ENCODE peak calls at places on chromosomes 1 and 21, in six cellular contexts. Z is breast epithelium, I is neural progenitor cell, A is MM.1S, G is tibial artery, H is tibial nerve. R is an unnamed sample. For H3K27me3, the result is how much of the 10 kb centered on the place peaks cover.

GRCh38 chr1:68322837-68323687 is 90.7 kb upstream of the WLS start:
- DNase-seq in Z (no peak), I (no peak), A (no peak), G (peak), H (peak), R (no peak)

GRCh38 chr1:70319750-70320149 is 34.8 kb downstream of the ANKRD13C start:
- DNase-seq in Z (no peak), I (no peak), A (no peak), G (no peak), H (no peak), R (no peak)

GRCh38 chr1:12614402-12615165 is 3.4 kb downstream of the DHRS3 start:
- DNase-seq in Z (no peak), I (no peak), A (no peak), G (no peak), H (no peak), R (no peak)

GRCh38 chr1:7613106-7613850 is 157.8 kb upstream of the VAMP3 start:
- DNase-seq in Z (no peak), I (no peak), A (no peak), G (peak), H (no peak), R (no peak)

GRCh38 chr1:6984996-6985395 is 199.7 kb downstream of the CAMTA1 start:
- DNase-seq in Z (peak), I (no peak), A (no peak), G (no peak), H (no peak), R (no peak)

GRCh38 chr1:112715264-112716053 is at the start of gene PPM1J:
- DNase-seq in Z (peak), I (peak), A (peak), G (peak), H (peak), R (peak)

GRCh38 chr1:91582431-91582921 is 81.8 kb downstream of the CDC7 start:
- DNase-seq in Z (no peak), I (no peak), A (no peak), G (no peak), H (no peak), R (no peak)

GRCh38 chr1:8951246-8951645 is 5.6 kb downstream of the CA6 start:
- DNase-seq in Z (no peak), I (peak), A (no peak), G (no peak), H (no peak), R (no peak)

GRCh38 chr1:178324003-178324402 is 172.8 kb downstream of the CLEC20A start:
- DNase-seq in Z (no peak), I (no peak), A (no peak), G (no peak), H (no peak), R (no peak)

GRCh38 chr1:162972768-162973167 is 96.4 kb upstream of the RGS4 start:
- DNase-seq in Z (no peak), I (no peak), A (no peak), G (no peak), H (no peak), R (no peak)

GRCh38 chr21:15896501-15896900 is 166.7 kb downstream of the USP25 start:
- DNase-seq in Z (no peak), I (no peak), A (no peak), G (no peak), H (no peak), R (no peak)

GRCh38 chr1:44787506-44787905 is 464 bp downstream of the BEST4 start:
- DNase-seq in Z (no peak), I (no peak), A (no peak), G (no peak), H (no peak), R (no peak)

GRCh38 chr1:64955093-64956066 is 11.0 kb downstream of the JAK1 start:
- DNase-seq in Z (no peak), I (no peak), A (no peak), G (no peak), H (no peak), R (no peak)

GRCh38 chr1:19038732-19039131 is 82.3 kb upstream of the IFFO2 start:
- DNase-seq in Z (no peak), I (no peak), A (no peak), G (no peak), H (no peak), R (no peak)

GRCh38 chr1:1024421-1025415 is 4.8 kb downstream of the AGRN start:
- DNase-seq in Z (peak), I (peak), A (no peak), G (no peak), H (no peak), R (no peak)

GRCh38 chr1:221227872-221228337 is 348.7 kb downstream of the HLX start:
- DNase-seq in Z (no peak), I (no peak), A (no peak), G (no peak), H (no peak), R (no peak)

GRCh38 chr1:169698976-169699375 is 12.4 kb downstream of the SELL start:
- DNase-seq in Z (no peak), I (no peak), A (no peak), G (no peak), H (no peak), R (peak)

GRCh38 chr21:31667141-31667540 is 7.6 kb downstream of the SOD1 start:
- DNase-seq in Z (no peak), I (no peak), A (no peak), G (no peak), H (no peak), R (no peak)

GRCh38 chr21:31663584-31664249 is 4.2 kb downstream of the SOD1 start:
- DNase-seq in Z (no peak), I (no peak), A (no peak), G (no peak), H (no peak), R (no peak)

GRCh38 chr21:31666445-31667010 is 7.0 kb downstream of the SOD1 start:
- DNase-seq in Z (no peak), I (no peak), A (no peak), G (no peak), H (no peak), R (no peak)

GRCh38 chr21:31667639-31668038 is 8.1 kb downstream of the SOD1 start:
- DNase-seq in Z (no peak), I (no peak), A (no peak), G (no peak), H (no peak), R (no peak)

DNA sequence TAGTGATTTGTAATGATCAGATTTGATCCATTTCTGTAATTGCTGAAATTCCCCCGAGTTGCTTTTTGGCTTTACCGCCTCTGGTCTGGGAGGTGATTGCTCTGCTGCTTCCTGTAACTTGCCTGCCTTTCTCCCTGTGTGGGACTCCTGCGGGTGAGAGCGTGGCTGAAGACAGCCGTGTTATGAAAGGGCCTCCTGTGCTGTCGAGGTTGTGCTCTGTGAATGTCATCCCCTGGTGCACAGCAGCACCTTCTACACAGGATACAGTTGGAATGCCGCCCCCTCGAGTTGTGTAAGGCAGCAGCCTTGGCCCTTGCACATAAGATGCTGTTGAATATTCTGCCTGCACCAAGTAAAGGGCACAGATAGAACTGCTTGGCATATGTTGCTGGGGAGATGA is 5.9 kb downstream of the SOD1 start:
- DNase-seq in Z (no peak), I (no peak), A (no peak), G (no peak), H (no peak), R (no peak)
- TF ChIP-seq CTCF in Z (no peak), I (no peak), A (no peak), G (no peak), H (no peak), R (no peak)

GRCh38 chr1:222709700-222710153 is 2.6 kb downstream of the AIDA start:
- DNase-seq in Z (no peak), I (no peak), A (no peak), G (no peak), H (no peak), R (no peak)
- H3K4me3 ChIP-seq in Z (no peak), I (no peak), A (no peak), G (no peak), H (no peak), R (no peak)

DNA sequence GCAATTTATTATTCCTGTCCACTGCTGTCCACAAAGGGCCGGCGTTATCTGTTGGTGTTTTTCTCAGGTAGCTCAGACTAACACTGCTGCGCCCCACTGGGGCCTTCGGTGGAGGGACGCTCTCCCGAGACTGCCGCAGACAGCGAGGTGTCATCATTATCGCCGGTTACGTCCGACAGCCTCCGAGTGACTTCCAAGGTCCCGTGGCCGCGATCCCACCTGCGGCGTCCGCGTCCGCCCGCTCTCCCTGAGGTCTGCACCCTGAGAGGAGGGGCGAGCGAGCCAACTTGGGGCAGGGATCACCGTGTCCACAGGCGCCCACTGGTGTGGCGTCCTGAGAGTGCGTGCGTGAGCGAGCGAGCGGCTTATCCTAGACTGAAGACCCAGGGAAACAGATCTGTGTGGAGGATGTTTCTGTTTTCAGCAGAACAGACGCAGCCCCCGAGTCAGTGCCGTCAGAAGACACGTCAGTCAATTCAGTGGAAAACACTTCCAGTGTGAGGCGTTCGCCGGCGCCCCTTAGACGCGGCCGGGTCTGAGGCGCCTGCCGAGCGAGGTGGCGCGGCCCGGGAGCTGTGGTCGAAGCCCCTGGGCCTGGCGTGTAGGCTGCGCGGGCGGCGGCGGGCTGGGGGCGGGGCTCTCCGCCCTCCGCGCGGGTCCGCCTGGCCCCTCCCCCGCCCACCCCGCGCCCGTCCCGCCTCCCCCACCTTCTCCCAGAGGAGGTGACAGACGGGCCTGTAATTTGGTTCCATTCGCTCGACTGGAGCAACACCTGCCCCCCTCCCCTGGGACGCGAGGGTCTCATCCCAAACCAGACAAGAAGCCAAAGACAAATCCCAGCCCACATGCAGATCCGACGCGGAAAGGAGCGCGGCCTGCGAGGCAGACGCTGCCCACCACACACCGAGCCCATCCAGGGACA is 12.6 kb downstream of the NHLH2 start:
- DNase-seq in Z (no peak), I (peak), A (no peak), G (no peak), H (no peak), R (no peak)
- H3K27me3 ChIP-seq in Z (under half), I (under half), A (under half), G (under half), H (under half), R (under half)

DNA sequence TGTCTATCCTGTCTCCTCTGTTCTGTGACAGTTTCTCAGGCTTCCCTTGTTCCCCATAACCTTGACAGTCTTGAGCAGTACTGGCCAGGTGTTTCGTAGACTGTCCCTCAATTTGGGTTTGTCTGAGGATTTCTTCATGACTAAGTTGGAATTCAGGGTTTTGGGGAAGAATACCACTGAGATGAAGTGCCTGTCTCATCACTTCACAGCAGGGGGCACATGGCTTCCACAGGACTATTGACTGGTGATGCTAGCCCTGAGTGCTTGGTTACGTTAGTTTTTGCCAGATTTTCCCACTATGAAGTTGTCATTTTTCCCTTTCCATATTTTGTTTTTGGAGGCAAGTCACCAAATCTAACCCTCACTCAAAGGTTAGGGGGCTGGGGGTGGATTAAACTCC is 45.7 kb downstream of the CDCP2 start:
- DNase-seq in Z (no peak), I (peak), A (no peak), G (no peak), H (no peak), R (no peak)
- TF ChIP-seq CTCF in Z (no peak), I (no peak), A (no peak), G (no peak), H (no peak), R (no peak)

DNA sequence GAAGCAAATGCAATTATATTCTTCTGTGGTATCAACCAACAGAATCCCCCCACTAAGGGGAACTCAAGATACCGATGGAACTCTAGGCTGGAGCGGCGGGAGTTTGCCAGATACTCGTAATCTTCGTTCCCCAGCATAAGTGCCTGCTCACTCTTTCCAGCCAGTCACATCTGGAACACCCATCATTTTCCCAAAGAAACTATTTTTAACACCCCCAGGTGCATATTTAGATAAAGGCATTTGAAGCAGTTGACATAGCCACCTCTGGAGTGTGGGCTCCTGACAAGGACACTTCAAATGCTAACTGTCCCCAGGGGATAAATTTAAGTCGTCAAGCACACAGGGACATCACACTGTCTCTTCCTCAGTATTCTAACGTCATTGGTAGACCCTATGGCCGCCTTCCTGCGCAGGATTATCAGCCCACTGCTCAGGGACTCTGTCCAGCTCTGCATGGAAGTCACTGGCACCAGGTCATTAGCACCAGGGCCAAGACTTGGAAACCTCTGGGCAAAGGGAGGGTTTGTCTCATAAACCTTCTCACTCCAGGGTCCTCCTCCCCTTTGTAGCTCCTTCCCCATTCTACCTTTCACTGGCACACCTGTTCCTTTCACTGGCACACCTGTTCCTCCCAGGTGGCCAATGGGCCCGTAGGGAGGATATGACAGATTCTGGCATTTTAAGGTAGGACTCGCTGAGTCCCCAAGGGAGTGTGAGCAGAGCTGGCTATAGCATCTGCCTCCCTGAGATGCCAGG is 48.8 kb downstream of the H3-3A start:
- DNase-seq in Z (no peak), I (no peak), A (peak), G (no peak), H (no peak), R (no peak)
- H3K4me3 ChIP-seq in Z (peak), I (peak), A (peak), G (peak), H (peak), R (peak)

DNA sequence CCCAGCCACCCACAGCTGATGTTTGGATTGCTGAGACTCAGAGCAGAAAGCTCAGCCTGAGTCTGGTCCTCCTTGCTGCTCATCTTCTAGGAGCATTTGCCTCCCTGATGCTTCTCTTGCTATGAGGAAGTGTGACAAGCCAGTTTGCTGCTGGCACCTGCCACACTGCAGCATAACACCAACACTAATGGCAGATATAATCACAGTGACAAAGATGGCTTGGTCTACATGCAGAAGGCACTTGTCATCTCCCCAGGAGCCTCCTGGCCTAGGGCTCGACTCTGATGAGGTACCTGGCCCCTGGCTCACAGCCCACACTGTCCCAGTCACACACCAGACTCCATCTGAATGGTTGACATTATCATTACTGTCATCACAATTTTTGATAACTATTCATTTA is 13.9 kb upstream of the PSMB2 start:
- DNase-seq in Z (no peak), I (no peak), A (no peak), G (peak), H (no peak), R (no peak)
- H3K27me3 ChIP-seq in Z (under half), I (half or more), A (under half), G (under half), H (under half), R (under half)

GRCh38 chr1:3910049-3910731 is 10.1 kb upstream of the C1orf174 start:
- DNase-seq in Z (no peak), I (no peak), A (no peak), G (peak), H (no peak), R (no peak)
- TF ChIP-seq CTCF in Z (no peak), I (no peak), A (no peak), G (no peak), H (no peak), R (no peak)

DNA sequence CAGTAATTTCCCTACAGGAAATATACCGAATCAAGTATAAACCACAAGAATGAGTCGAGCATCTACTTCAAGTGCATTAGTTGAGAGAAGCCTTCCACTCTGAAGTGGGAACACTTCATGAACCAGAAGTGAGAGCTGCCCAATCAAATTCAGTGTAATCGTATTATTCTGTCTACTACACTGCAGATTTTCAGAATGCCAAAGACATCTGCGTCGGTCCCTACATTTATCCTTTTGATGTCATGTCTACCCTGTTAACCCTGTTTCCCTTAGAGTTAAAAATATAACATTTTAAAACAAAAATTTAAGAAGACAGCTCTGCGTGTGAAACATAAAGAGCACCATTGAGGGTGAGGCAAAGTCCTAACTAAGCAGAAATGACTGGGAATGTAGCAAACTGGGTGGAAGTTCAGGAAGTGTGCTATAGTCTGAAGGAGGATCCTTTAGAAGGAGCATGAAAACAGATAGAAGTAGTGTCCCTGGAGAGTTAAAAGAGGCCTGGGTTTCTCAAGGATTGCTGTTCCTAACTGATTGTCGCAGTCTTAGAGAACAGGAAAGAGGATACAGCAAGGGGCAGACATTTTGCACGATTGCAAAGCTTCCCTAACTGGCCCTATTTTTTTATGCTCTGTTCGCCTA is 291.2 kb downstream of the PTPRC start:
- DNase-seq in Z (no peak), I (no peak), A (peak), G (no peak), H (no peak), R (no peak)
- H3K4me3 ChIP-seq in Z (peak), I (no peak), A (no peak), G (peak), H (peak), R (no peak)

DNA sequence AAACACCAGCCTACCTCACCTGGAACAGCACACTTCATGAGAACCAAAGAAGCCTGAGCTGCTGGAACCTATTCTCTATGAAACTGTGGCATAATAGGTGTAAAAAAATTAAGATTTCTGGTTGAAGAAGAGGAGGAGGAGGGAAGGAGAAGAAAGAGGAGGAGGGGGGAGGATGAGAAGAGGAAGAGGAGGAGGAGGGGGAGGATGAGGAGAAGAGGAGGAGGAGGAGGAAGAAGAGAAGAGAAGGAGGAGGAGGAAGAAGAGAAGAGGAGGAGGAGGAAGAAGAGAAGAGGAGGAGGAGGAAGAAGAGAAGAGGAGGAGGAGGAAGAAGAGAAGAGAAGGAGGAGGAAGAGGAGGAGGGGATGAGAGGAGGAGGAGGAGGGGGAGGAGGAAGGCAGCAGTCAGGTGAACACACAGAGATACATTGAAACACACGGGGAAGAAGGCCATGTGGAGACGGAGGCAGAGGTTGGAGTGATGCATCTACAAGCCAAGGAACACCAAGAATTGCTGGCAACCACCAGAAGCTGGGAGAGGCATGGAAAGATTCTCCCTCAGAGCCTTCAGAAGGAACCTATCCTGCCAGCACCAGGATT is 8.2 kb downstream of the ACTA1 start:
- DNase-seq in Z (no peak), I (no peak), A (no peak), G (no peak), H (no peak), R (no peak)
- H3K27me3 ChIP-seq in Z (under half), I (under half), A (under half), G (under half), H (under half), R (under half)